ENCODE peak calls at places on chromosomes 13 and 19, in four cellular contexts. X is fibroblast of the aortic adventitia, A is AG10803, E is neuronal stem cell. H is an unnamed sample.

GRCh38 chr19:35856546-35857149 is at the start of gene KIRREL2:
- DNase-seq in E (peak), A (no peak), X (no peak), H (no peak)

GRCh38 chr13:43009506-43009905 is 13.9 kb upstream of the DNAJC15 start:
- DNase-seq in E (no peak), A (peak), X (peak), H (no peak)

GRCh38 chr19:49387936-49388372 is at the start of gene KASH5:
- DNase-seq in A (peak), X (no peak), E (no peak), H (no peak)

GRCh38 chr19:39830406-39830805 is 3.6 kb downstream of the DYRK1B start:
- DNase-seq in X (no peak), A (no peak), E (no peak), H (no peak)

GRCh38 chr19:18514800-18515682 is 6.8 kb downstream of the ELL start:
- DNase-seq in X (no peak), E (no peak), A (peak), H (no peak)

GRCh38 chr13:44004881-44005280 is 125.2 kb downstream of the LACC1 start:
- DNase-seq in X (peak), A (peak), E (no peak), H (no peak)

GRCh38 chr13:25192489-25192888 is 20.4 kb upstream of the AMER2 start:
- DNase-seq in A (no peak), E (no peak), X (no peak), H (no peak)

GRCh38 chr19:53132231-53132991 is at the start of gene ZNF415:
- DNase-seq in X (peak), E (peak), A (peak), H (peak)

GRCh38 chr19:54436031-54436523 is 12.9 kb upstream of the LENG8 start:
- DNase-seq in E (no peak), A (no peak), X (no peak), H (no peak)

GRCh38 chr13:98267080-98267912 is 90.2 kb upstream of the RNF113B start:
- DNase-seq in A (no peak), E (no peak), X (no peak), H (no peak)

GRCh38 chr19:6164906-6165531 is 29.6 kb downstream of the ACSBG2 start:
- DNase-seq in X (no peak), A (no peak), E (no peak), H (no peak)

GRCh38 chr13:64397699-64398098 is 2832.4 kb downstream of the PCDH9 start:
- DNase-seq in A (peak), E (no peak), X (peak), H (no peak)

GRCh38 chr19:11201791-11202190 is 4.4 kb upstream of the KANK2 start:
- DNase-seq in E (no peak), A (no peak), X (no peak), H (no peak)

GRCh38 chr13:111037838-111038397 is 77.2 kb upstream of the ARHGEF7 start:
- DNase-seq in A (no peak), E (no peak), X (peak), H (no peak)

GRCh38 chr13:101917475-101917810 is 465.0 kb downstream of the ITGBL1 start:
- DNase-seq in E (no peak), A (no peak), X (no peak), H (no peak)

GRCh38 chr13:82817133-82817532 is 1065.1 kb downstream of the SLITRK1 start:
- DNase-seq in A (no peak), X (no peak), E (no peak), H (no peak)

GRCh38 chr13:47897411-47898050 is 103.5 kb downstream of the SUCLA2 start:
- DNase-seq in X (peak), A (peak), E (no peak), H (peak)

GRCh38 chr13:29925457-29925856 is 75.0 kb upstream of the UBL3 start:
- DNase-seq in X (peak), E (no peak), A (peak), H (no peak)

DNA sequence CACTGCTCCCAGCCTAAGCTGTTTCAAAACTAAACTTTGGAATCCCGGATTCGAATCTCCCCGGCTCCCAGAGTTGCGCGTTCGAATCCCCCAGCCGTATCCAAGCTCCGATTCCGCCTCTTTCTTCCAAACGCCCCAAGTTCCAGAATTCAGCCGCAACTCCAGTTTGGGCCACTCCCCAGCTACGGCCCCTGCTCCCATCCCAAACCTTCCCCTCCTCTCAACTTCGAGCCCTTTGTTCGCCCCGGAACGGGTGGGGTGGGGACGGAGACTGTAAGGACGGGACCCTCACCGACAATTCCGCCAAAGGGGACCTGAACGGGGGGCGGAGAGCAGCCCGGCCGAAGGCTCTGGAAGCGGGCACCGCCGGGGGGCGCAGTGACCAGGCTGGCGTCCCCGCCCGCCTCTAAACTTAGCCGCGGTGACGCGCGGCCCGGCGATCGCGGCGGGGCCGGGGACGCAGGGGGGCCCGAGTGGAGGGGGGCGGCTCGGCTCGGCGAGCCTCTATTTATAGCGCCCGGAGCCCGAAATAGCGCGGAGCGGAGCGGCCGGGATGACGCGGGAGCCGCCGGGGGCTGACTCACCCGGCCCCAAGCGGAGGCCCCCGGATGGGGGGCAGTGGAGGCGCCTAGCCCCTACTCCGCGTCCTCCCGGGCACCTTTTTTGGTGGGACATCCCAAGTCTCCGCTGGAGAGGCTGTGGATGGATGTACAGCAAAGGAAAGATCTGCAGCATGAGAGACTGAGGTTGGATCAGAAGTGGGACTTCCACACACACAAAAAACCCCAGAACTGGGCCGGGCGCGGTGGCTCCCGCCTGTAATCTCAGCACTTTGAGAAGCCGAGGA is 4.9 kb upstream of the ERCC1 start:
- DNase-seq in E (no peak), A (peak), X (no peak), H (no peak)
- H3K4me3 ChIP-seq in E (peak), A (peak), X (peak), H (peak)

GRCh38 chr13:22198656-22199217 is 527.9 kb downstream of the FGF9 start:
- DNase-seq in X (no peak), E (no peak), A (peak), H (no peak)
- H3K4me3 ChIP-seq in X (no peak), E (no peak), A (no peak), H (no peak)

GRCh38 chr19:58401825-58402433 is 6.5 kb downstream of the RNF225 start:
- DNase-seq in A (no peak), E (no peak), X (no peak), H (no peak)

GRCh38 chr19:58400638-58400915 is 5.1 kb downstream of the RNF225 start:
- DNase-seq in A (no peak), X (no peak), E (no peak), H (no peak)

GRCh38 chr19:58400916-58401824 is 5.7 kb downstream of the RNF225 start:
- DNase-seq in A (peak), E (peak), X (peak), H (peak)

GRCh38 chr19:58398545-58398944 is 3.1 kb downstream of the RNF225 start:
- DNase-seq in E (no peak), A (no peak), X (no peak), H (no peak)

GRCh38 chr19:58399903-58400637 is 4.6 kb downstream of the RNF225 start:
- DNase-seq in X (no peak), A (peak), E (no peak), H (no peak)
- H3K4me3 ChIP-seq in X (peak), A (peak), E (peak), H (no peak)

GRCh38 chr19:7676376-7676775 is 514 bp upstream of the MCEMP1 start:
- DNase-seq in A (no peak), E (no peak), X (no peak), H (no peak)
- H3K4me3 ChIP-seq in A (no peak), E (no peak), X (no peak), H (no peak)

GRCh38 chr13:31798189-31798588 is 58.9 kb downstream of the RXFP2 start:
- DNase-seq in X (no peak), A (no peak), E (no peak), H (no peak)

GRCh38 chr13:31801088-31801487 is 61.8 kb downstream of the RXFP2 start:
- DNase-seq in X (no peak), A (no peak), E (no peak), H (no peak)

GRCh38 chr13:31807090-31807541 is 67.8 kb downstream of the RXFP2 start:
- DNase-seq in E (no peak), A (peak), X (no peak), H (no peak)

DNA sequence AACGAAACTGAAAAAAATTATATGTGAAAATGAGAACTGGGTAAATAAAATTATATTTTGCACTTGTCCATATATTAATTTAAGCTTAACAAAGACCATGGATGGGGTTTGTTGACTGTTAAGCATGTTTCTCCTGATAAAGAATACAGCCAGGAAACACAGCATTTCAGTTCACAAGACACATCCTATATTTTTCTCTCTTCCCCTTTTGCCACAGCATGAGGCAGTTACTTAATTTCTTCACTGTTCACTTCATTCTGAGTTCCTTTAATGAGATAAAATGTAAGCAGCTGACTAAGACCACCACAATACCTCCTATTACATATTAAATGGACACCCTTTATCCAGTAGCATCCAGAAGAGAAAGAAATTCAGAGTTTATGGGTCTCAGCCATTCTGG is 64.0 kb downstream of the RXFP2 start:
- DNase-seq in E (no peak), A (no peak), X (no peak), H (no peak)
- H3K4me3 ChIP-seq in E (no peak), A (no peak), X (no peak), H (no peak)